ENCODE peak calls at places on chromosomes 7 and 10, in ten cellular contexts. One of them, this sample, is unnamed. For H3K36me3, the result is how much of the 10 kb centered on the place peaks cover.

GRCh38 chr10:4527281-4527960 is 298.6 kb upstream of the AKR1E2 start:
- DNase-seq in tibial artery: no peak
- DNase-seq in heart right ventricle: no peak
- DNase-seq in left ventricle myocardium inferior: no peak
- DNase-seq in body of pancreas: no peak
- DNase-seq in stomach: no peak
- DNase-seq in IMR-90: peak
- DNase-seq in GM23338: no peak
- DNase-seq in bronchial epithelial cell: peak
- DNase-seq in mucosa of descending colon: no peak
- DNase-seq in this sample: peak

GRCh38 chr7:43895847-43896415 is 10.5 kb downstream of the URGCP start:
- DNase-seq in tibial artery: no peak
- DNase-seq in heart right ventricle: no peak
- DNase-seq in left ventricle myocardium inferior: no peak
- DNase-seq in body of pancreas: no peak
- DNase-seq in stomach: no peak
- DNase-seq in IMR-90: no peak
- DNase-seq in GM23338: no peak
- DNase-seq in bronchial epithelial cell: no peak
- DNase-seq in mucosa of descending colon: no peak
- DNase-seq in this sample: no peak

GRCh38 chr10:14838582-14839304 is 637 bp downstream of the HSPA14 start:
- DNase-seq in tibial artery: peak
- DNase-seq in heart right ventricle: peak
- DNase-seq in left ventricle myocardium inferior: peak
- DNase-seq in body of pancreas: peak
- DNase-seq in stomach: peak
- DNase-seq in IMR-90: no peak
- DNase-seq in GM23338: peak
- DNase-seq in bronchial epithelial cell: peak
- DNase-seq in mucosa of descending colon: peak
- DNase-seq in this sample: no peak

GRCh38 chr7:43834463-43835251 is 34.7 kb downstream of the MRPS24 start:
- DNase-seq in tibial artery: no peak
- DNase-seq in heart right ventricle: no peak
- DNase-seq in left ventricle myocardium inferior: no peak
- DNase-seq in body of pancreas: no peak
- DNase-seq in stomach: no peak
- DNase-seq in IMR-90: peak
- DNase-seq in GM23338: no peak
- DNase-seq in bronchial epithelial cell: peak
- DNase-seq in mucosa of descending colon: no peak
- DNase-seq in this sample: no peak

GRCh38 chr10:4868357-4868657 is 42.3 kb downstream of the AKR1E2 start:
- DNase-seq in tibial artery: no peak
- DNase-seq in heart right ventricle: no peak
- DNase-seq in left ventricle myocardium inferior: no peak
- DNase-seq in body of pancreas: no peak
- DNase-seq in stomach: no peak
- DNase-seq in IMR-90: no peak
- DNase-seq in GM23338: no peak
- DNase-seq in bronchial epithelial cell: no peak
- DNase-seq in mucosa of descending colon: no peak
- DNase-seq in this sample: no peak

GRCh38 chr10:78852856-78853255 is 215.9 kb upstream of the ZMIZ1 start:
- DNase-seq in tibial artery: no peak
- DNase-seq in heart right ventricle: no peak
- DNase-seq in left ventricle myocardium inferior: no peak
- DNase-seq in body of pancreas: peak
- DNase-seq in stomach: peak
- DNase-seq in IMR-90: peak
- DNase-seq in GM23338: peak
- DNase-seq in bronchial epithelial cell: peak
- DNase-seq in mucosa of descending colon: no peak
- DNase-seq in this sample: no peak

GRCh38 chr7:157848508-157849340 is 511.9 kb downstream of the DNAJB6 start:
- DNase-seq in tibial artery: no peak
- DNase-seq in heart right ventricle: no peak
- DNase-seq in left ventricle myocardium inferior: no peak
- DNase-seq in body of pancreas: no peak
- DNase-seq in stomach: no peak
- DNase-seq in IMR-90: no peak
- DNase-seq in GM23338: no peak
- DNase-seq in bronchial epithelial cell: no peak
- DNase-seq in mucosa of descending colon: no peak
- DNase-seq in this sample: no peak

GRCh38 chr10:98852686-98853085 is 383.0 kb downstream of the HPSE2 start:
- DNase-seq in tibial artery: no peak
- DNase-seq in heart right ventricle: no peak
- DNase-seq in left ventricle myocardium inferior: no peak
- DNase-seq in body of pancreas: no peak
- DNase-seq in stomach: no peak
- DNase-seq in IMR-90: peak
- DNase-seq in GM23338: peak
- DNase-seq in bronchial epithelial cell: no peak
- DNase-seq in mucosa of descending colon: no peak
- DNase-seq in this sample: no peak

GRCh38 chr7:157638563-157638962 is 301.8 kb downstream of the DNAJB6 start:
- DNase-seq in tibial artery: no peak
- DNase-seq in heart right ventricle: no peak
- DNase-seq in left ventricle myocardium inferior: no peak
- DNase-seq in body of pancreas: no peak
- DNase-seq in stomach: no peak
- DNase-seq in IMR-90: no peak
- DNase-seq in GM23338: no peak
- DNase-seq in bronchial epithelial cell: no peak
- DNase-seq in mucosa of descending colon: no peak
- DNase-seq in this sample: no peak

GRCh38 chr7:121156825-121157224 is 168.3 kb downstream of the CPED1 start:
- DNase-seq in tibial artery: no peak
- DNase-seq in heart right ventricle: no peak
- DNase-seq in left ventricle myocardium inferior: no peak
- DNase-seq in body of pancreas: no peak
- DNase-seq in stomach: no peak
- DNase-seq in IMR-90: no peak
- DNase-seq in GM23338: no peak
- DNase-seq in bronchial epithelial cell: no peak
- DNase-seq in mucosa of descending colon: no peak
- DNase-seq in this sample: no peak

DNA sequence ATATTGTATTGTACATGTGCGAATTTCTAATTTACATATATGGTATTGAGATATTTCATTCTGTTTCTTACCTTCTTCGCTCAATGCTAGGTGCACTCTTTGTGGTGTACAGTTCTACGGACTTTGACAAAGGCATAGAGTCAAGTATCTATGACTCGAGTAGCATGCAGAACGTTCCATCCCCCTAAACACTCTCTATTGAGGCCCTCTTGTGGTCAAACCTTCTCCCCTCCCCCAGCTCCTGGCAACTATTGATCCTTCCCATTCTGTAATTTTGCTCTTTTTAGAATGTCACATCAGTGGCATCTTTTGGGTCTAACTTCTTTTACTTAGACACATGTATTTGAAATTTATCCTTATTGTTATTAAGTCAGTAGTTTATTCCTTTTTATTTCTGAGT is 30.7 kb upstream of the GDF10 start:
- DNase-seq in tibial artery: no peak
- DNase-seq in heart right ventricle: no peak
- DNase-seq in left ventricle myocardium inferior: no peak
- DNase-seq in body of pancreas: no peak
- DNase-seq in stomach: no peak
- DNase-seq in IMR-90: no peak
- DNase-seq in GM23338: peak
- DNase-seq in bronchial epithelial cell: no peak
- DNase-seq in mucosa of descending colon: no peak
- DNase-seq in this sample: no peak
- TF ChIP-seq CTCF in tibial artery: no peak
- TF ChIP-seq CTCF in heart right ventricle: no peak
- TF ChIP-seq CTCF in left ventricle myocardium inferior: peak
- TF ChIP-seq CTCF in body of pancreas: no peak
- TF ChIP-seq CTCF in stomach: no peak
- TF ChIP-seq CTCF in IMR-90: no peak
- TF ChIP-seq CTCF in GM23338: peak
- TF ChIP-seq CTCF in bronchial epithelial cell: no peak
- TF ChIP-seq CTCF in mucosa of descending colon: no peak
- TF ChIP-seq CTCF in this sample: no peak

GRCh38 chr7:21910253-21910652 is 35.4 kb downstream of the CDCA7L start:
- DNase-seq in tibial artery: no peak
- DNase-seq in heart right ventricle: peak
- DNase-seq in left ventricle myocardium inferior: no peak
- DNase-seq in body of pancreas: no peak
- DNase-seq in stomach: no peak
- DNase-seq in IMR-90: no peak
- DNase-seq in GM23338: no peak
- DNase-seq in bronchial epithelial cell: no peak
- DNase-seq in mucosa of descending colon: no peak
- DNase-seq in this sample: no peak

GRCh38 chr7:21912931-21913780 is 32.5 kb downstream of the CDCA7L start:
- DNase-seq in tibial artery: no peak
- DNase-seq in heart right ventricle: no peak
- DNase-seq in left ventricle myocardium inferior: no peak
- DNase-seq in body of pancreas: no peak
- DNase-seq in stomach: no peak
- DNase-seq in IMR-90: no peak
- DNase-seq in GM23338: no peak
- DNase-seq in bronchial epithelial cell: no peak
- DNase-seq in mucosa of descending colon: no peak
- DNase-seq in this sample: no peak

GRCh38 chr7:21912305-21912704 is 33.4 kb downstream of the CDCA7L start:
- DNase-seq in tibial artery: no peak
- DNase-seq in heart right ventricle: peak
- DNase-seq in left ventricle myocardium inferior: peak
- DNase-seq in body of pancreas: no peak
- DNase-seq in stomach: no peak
- DNase-seq in IMR-90: peak
- DNase-seq in GM23338: no peak
- DNase-seq in bronchial epithelial cell: no peak
- DNase-seq in mucosa of descending colon: no peak
- DNase-seq in this sample: peak

GRCh38 chr7:21911341-21911875 is 34.3 kb downstream of the CDCA7L start:
- DNase-seq in tibial artery: no peak
- DNase-seq in heart right ventricle: no peak
- DNase-seq in left ventricle myocardium inferior: no peak
- DNase-seq in body of pancreas: no peak
- DNase-seq in stomach: no peak
- DNase-seq in IMR-90: peak
- DNase-seq in GM23338: no peak
- DNase-seq in bronchial epithelial cell: no peak
- DNase-seq in mucosa of descending colon: no peak
- DNase-seq in this sample: peak

DNA sequence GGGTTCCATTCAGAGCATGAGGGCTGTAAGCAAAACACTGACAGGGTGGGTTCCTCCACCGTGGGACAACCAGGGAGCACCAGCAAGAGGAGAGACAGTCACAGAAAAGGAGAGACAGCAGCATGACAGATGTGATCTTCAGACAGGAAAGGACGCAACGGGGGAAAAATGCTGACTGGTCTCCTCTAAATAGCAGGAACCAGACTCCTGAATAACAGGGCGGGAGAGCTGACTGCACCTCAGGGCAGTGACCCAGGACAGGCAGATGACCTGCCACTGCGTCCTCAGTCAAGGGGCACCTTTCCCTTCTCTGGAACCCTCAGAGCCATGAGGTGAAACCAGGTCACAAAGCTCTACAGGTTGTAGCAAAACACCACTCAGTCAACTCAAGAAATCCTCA is 37.0 kb downstream of the CDCA7L start:
- DNase-seq in tibial artery: no peak
- DNase-seq in heart right ventricle: no peak
- DNase-seq in left ventricle myocardium inferior: no peak
- DNase-seq in body of pancreas: no peak
- DNase-seq in stomach: no peak
- DNase-seq in IMR-90: no peak
- DNase-seq in GM23338: no peak
- DNase-seq in bronchial epithelial cell: no peak
- DNase-seq in mucosa of descending colon: no peak
- DNase-seq in this sample: no peak
- H3K36me3 ChIP-seq in tibial artery: under half
- H3K36me3 ChIP-seq in heart right ventricle: under half
- H3K36me3 ChIP-seq in left ventricle myocardium inferior: under half
- H3K36me3 ChIP-seq in body of pancreas: under half
- H3K36me3 ChIP-seq in stomach: under half
- H3K36me3 ChIP-seq in IMR-90: under half
- H3K36me3 ChIP-seq in GM23338: under half
- H3K36me3 ChIP-seq in bronchial epithelial cell: under half
- H3K36me3 ChIP-seq in mucosa of descending colon: under half
- H3K36me3 ChIP-seq in this sample: under half

DNA sequence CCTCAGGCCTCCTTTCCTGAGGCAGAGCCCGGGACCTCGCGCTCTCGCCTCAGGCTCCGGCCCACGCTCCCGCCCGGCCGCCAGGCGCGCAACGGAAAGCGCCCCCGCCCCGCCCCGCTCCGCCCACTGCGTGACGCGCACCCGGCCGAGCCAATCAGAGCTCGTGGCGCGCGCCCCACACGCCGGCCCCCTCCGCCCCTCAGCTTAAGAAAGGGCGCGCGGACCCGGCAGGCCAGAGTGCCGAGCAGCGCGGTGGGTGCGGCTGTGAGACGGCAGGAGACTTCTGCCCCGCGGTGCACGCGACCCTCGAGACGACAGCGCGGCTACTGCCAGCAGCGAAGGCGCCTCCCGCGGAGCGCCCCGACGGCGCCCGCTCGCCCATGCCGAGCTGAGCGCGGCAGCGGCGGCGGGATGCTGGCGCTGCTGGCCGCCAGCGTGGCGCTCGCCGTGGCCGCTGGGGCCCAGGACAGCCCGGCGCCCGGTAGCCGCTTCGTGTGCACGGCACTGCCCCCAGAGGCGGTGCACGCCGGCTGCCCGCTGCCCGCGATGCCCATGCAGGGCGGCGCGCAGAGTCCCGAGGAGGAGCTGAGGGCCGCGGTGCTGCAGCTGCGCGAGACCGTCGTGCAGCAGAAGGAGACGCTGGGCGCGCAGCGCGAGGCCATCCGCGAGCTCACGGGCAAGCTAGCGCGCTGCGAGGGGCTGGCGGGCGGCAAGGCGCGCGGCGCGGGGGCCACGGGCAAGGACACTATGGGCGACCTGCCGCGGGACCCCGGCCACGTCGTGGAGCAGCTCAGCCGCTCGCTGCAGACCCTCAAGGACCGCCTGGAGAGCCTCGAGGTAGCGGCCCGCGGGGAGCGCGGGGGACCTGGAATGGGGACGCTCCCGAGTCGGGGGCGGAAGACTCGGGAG is at the start of gene NPTX2:
- DNase-seq in tibial artery: no peak
- DNase-seq in heart right ventricle: peak
- DNase-seq in left ventricle myocardium inferior: peak
- DNase-seq in body of pancreas: peak
- DNase-seq in stomach: no peak
- DNase-seq in IMR-90: no peak
- DNase-seq in GM23338: peak
- DNase-seq in bronchial epithelial cell: no peak
- DNase-seq in mucosa of descending colon: no peak
- DNase-seq in this sample: no peak
- H3K4me3 ChIP-seq in tibial artery: peak
- H3K4me3 ChIP-seq in heart right ventricle: peak
- H3K4me3 ChIP-seq in left ventricle myocardium inferior: peak
- H3K4me3 ChIP-seq in body of pancreas: peak
- H3K4me3 ChIP-seq in stomach: peak
- H3K4me3 ChIP-seq in IMR-90: no peak
- H3K4me3 ChIP-seq in GM23338: peak
- H3K4me3 ChIP-seq in bronchial epithelial cell: no peak
- H3K4me3 ChIP-seq in mucosa of descending colon: no peak
- H3K4me3 ChIP-seq in this sample: peak

GRCh38 chr10:125775491-125776106 is at the start of gene MMP21:
- DNase-seq in tibial artery: no peak
- DNase-seq in heart right ventricle: no peak
- DNase-seq in left ventricle myocardium inferior: no peak
- DNase-seq in body of pancreas: no peak
- DNase-seq in stomach: no peak
- DNase-seq in IMR-90: no peak
- DNase-seq in GM23338: no peak
- DNase-seq in bronchial epithelial cell: no peak
- DNase-seq in mucosa of descending colon: no peak
- DNase-seq in this sample: no peak
- TF ChIP-seq CTCF in tibial artery: no peak
- TF ChIP-seq CTCF in heart right ventricle: no peak
- TF ChIP-seq CTCF in left ventricle myocardium inferior: no peak
- TF ChIP-seq CTCF in body of pancreas: no peak
- TF ChIP-seq CTCF in stomach: no peak
- TF ChIP-seq CTCF in IMR-90: no peak
- TF ChIP-seq CTCF in GM23338: no peak
- TF ChIP-seq CTCF in bronchial epithelial cell: no peak
- TF ChIP-seq CTCF in mucosa of descending colon: no peak
- TF ChIP-seq CTCF in this sample: no peak